ENCODE peak calls at places on chromosomes 4 and X, in five cellular contexts. S is HepG2, B is K562, T is GM12878, X is GM12891. A is an unnamed sample.

GRCh38 chr4:182126096-182126495 is 117.1 kb upstream of the TENM3 start:
- DNase-seq in S (no peak), B (no peak), T (no peak), X (no peak), A (no peak)

GRCh38 chr4:160403066-160403465 is 1300.2 kb downstream of the RAPGEF2 start:
- DNase-seq in S (no peak), B (no peak), T (no peak), X (no peak), A (no peak)

GRCh38 chrX:13685126-13685763 is 3.7 kb upstream of the RAB9A start:
- DNase-seq in S (no peak), B (no peak), T (no peak), X (no peak), A (no peak)

GRCh38 chrX:154380153-154380552 is 1.1 kb downstream of the EMD start:
- DNase-seq in S (no peak), B (no peak), T (no peak), X (no peak), A (no peak)

GRCh38 chr4:153538408-153539057 is 72.4 kb downstream of the TMEM131L start:
- DNase-seq in S (no peak), B (no peak), T (no peak), X (no peak), A (no peak)

GRCh38 chr4:133683967-133684366 is 517.6 kb downstream of the PABPC4L start:
- DNase-seq in S (no peak), B (no peak), T (no peak), X (no peak), A (no peak)

GRCh38 chr4:158845166-158846041 is 76.6 kb downstream of the FNIP2 start:
- DNase-seq in S (no peak), B (no peak), T (no peak), X (no peak), A (no peak)

GRCh38 chrX:115898382-115899001 is 272.1 kb upstream of the AGTR2 start:
- DNase-seq in S (peak), B (peak), T (no peak), X (no peak), A (no peak)

GRCh38 chr4:153663667-153664066 is 20.4 kb upstream of the TLR2 start:
- DNase-seq in S (no peak), B (no peak), T (no peak), X (no peak), A (no peak)

GRCh38 chr4:57424231-57424897 is 314.2 kb upstream of the IGFBP7 start:
- DNase-seq in S (no peak), B (no peak), T (no peak), X (no peak), A (no peak)

GRCh38 chr4:182600093-182600492 is 317.1 kb downstream of the DCTD start:
- DNase-seq in S (no peak), B (no peak), T (no peak), X (no peak), A (no peak)

GRCh38 chrX:9204560-9204959 is 170.6 kb upstream of the FAM9B start:
- DNase-seq in S (no peak), B (no peak), T (no peak), X (no peak), A (no peak)

GRCh38 chrX:1534321-1535168 is 2.4 kb downstream of the P2RY8 start:
- DNase-seq in S (no peak), B (no peak), T (no peak), X (no peak), A (no peak)

GRCh38 chrX:117969337-117969736 is 147.3 kb downstream of the KLHL13 start:
- DNase-seq in S (no peak), B (no peak), T (no peak), X (no peak), A (no peak)

GRCh38 chr4:156971623-156972369 is at the start of gene PDGFC:
- DNase-seq in S (peak), B (peak), T (no peak), X (peak), A (peak)

GRCh38 chrX:125003746-125004446 is 315.8 kb upstream of the TEX13C start:
- DNase-seq in S (no peak), B (no peak), T (no peak), X (no peak), A (no peak)

GRCh38 chr4:179823342-179823741 is 2381.1 kb upstream of the AGA start:
- DNase-seq in S (no peak), B (no peak), T (no peak), X (no peak), A (no peak)

GRCh38 chr4:103895876-103896465 is 176.2 kb upstream of the TACR3 start:
- DNase-seq in S (peak), B (no peak), T (no peak), X (no peak), A (no peak)

GRCh38 chrX:1062351-1062750 is 150.1 kb downstream of the CRLF2 start:
- DNase-seq in S (no peak), B (no peak), T (no peak), X (no peak), A (no peak)

GRCh38 chr4:26323807-26324206 is 3.0 kb downstream of the RBPJ start:
- DNase-seq in S (no peak), B (no peak), T (no peak), X (no peak), A (no peak)

GRCh38 chr4:1718095-1718850 is 2.9 kb downstream of the TMEM129 start:
- DNase-seq in S (no peak), B (no peak), T (no peak), X (no peak), A (no peak)
- TF ChIP-seq POLR2AphosphoS5 in S (no peak), B (peak), T (no peak), X (no peak), A (peak)

GRCh38 chr4:146210890-146211289 is 3.4 kb upstream of the REELD1 start:
- DNase-seq in S (no peak), B (no peak), T (no peak), X (no peak), A (no peak)

GRCh38 chr4:146212781-146213180 is 1.6 kb upstream of the REELD1 start:
- DNase-seq in S (no peak), B (no peak), T (no peak), X (no peak), A (no peak)

GRCh38 chr4:146211440-146211839 is 2.9 kb upstream of the REELD1 start:
- DNase-seq in S (no peak), B (no peak), T (no peak), X (no peak), A (no peak)

GRCh38 chr4:146214238-146214637 is at the start of gene REELD1:
- DNase-seq in S (no peak), B (no peak), T (no peak), X (no peak), A (no peak)
- TF ChIP-seq TAF1 in S (no peak), B (no peak), T (no peak), X (no peak), A (no peak)

GRCh38 chr4:41933997-41934812 is 1.0 kb upstream of the TMEM33 start:
- DNase-seq in S (peak), B (peak), T (no peak), X (no peak), A (no peak)

GRCh38 chr4:41935652-41936021 is 408 bp downstream of the TMEM33 start:
- DNase-seq in S (peak), B (peak), T (no peak), X (peak), A (no peak)

GRCh38 chr4:41932988-41933387 is 2.2 kb upstream of the TMEM33 start:
- DNase-seq in S (no peak), B (no peak), T (no peak), X (no peak), A (no peak)

GRCh38 chr4:41939016-41939623 is 3.9 kb downstream of the TMEM33 start:
- DNase-seq in S (peak), B (no peak), T (no peak), X (no peak), A (no peak)

DNA sequence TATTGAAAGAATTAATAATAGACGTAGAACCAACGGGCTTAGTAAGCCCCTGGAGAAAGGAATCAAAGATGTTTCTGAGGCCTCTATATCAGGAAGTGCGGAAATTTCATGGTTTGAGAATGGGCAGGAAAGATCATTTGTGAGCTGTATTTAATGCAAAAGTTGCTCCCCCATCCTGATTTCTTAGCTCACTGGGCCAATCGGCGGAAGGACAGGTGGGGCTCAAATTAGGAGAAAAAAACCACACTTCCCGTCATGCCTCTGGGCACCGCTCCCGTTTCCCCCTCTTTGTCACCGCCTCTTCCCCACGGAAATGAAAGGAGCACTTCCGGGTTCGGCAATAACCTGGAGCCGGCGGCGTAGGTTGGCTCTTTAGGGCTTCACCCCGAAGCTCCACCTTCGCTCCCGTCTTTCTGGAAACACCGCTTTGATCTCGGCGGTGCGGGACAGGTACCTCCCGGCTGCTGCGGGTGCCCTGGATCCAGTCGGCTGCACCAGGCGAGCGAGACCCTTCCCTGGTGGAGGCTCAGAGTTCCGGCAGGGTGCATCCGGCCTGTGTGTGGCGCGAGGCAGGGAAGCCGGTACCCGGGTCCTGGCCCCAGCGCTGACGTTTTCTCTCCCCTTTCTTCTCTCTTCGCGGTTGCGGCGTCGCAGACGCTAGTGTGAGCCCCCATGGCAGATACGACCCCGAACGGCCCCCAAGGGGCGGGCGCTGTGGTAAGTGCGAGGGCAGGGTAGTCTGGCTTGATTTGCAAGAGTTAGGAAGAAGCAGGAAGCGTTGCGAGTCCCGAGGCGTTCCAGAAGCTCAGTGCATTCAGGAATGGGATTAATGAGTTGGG is at the start of gene TMEM33:
- DNase-seq in S (peak), B (peak), T (peak), X (peak), A (peak)
- TF ChIP-seq POLR2A in S (peak), B (peak), T (peak), X (peak), A (peak)

GRCh38 chr4:151167561-151167960 is 68.1 kb downstream of the RPS3A start:
- DNase-seq in S (no peak), B (no peak), T (no peak), X (no peak), A (no peak)

GRCh38 chr4:151169223-151169622 is 69.8 kb downstream of the RPS3A start:
- DNase-seq in S (no peak), B (no peak), T (no peak), X (no peak), A (no peak)

GRCh38 chr4:151173751-151174325 is 74.4 kb downstream of the RPS3A start:
- DNase-seq in S (no peak), B (no peak), T (no peak), X (no peak), A (no peak)

GRCh38 chr4:151166662-151167061 is 67.2 kb downstream of the RPS3A start:
- DNase-seq in S (no peak), B (no peak), T (no peak), X (no peak), A (no peak)

GRCh38 chr4:151169900-151170299 is 70.5 kb downstream of the RPS3A start:
- DNase-seq in S (no peak), B (no peak), T (no peak), X (no peak), A (no peak)
- TF ChIP-seq POLR2AphosphoS5 in S (no peak), B (no peak), T (no peak), X (no peak), A (no peak)

DNA sequence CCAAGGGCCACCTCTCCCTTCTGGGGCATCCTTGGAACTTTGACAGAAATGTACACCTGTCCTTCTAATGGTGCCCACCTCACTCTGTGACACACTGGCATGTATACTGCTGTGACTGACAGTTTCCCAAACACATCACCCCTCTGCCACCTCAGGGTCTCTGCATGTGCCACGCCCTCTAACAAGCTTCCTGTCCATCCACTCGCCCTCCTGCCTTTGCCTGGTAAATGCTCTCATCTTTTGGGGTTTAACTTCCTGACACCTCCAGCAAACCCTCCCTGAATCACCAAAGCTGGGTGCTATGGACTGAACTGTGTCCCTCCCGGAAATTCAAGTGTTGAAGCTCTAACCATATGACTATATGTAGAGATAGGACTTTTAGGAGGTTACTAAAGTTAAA is 95.8 kb downstream of the AFAP1 start:
- DNase-seq in S (no peak), B (no peak), T (no peak), X (no peak), A (no peak)
- TF ChIP-seq TAF1 in S (no peak), B (no peak), T (no peak), X (no peak), A (no peak)

GRCh38 chr4:186069734-186070133 is 778 bp downstream of the TLR3 start:
- DNase-seq in S (no peak), B (no peak), T (no peak), X (no peak), A (no peak)

GRCh38 chr4:186072516-186072915 is 3.6 kb downstream of the TLR3 start:
- DNase-seq in S (no peak), B (no peak), T (no peak), X (no peak), A (no peak)

GRCh38 chr4:186061919-186062318 is 7.0 kb upstream of the TLR3 start:
- DNase-seq in S (no peak), B (no peak), T (no peak), X (no peak), A (no peak)

GRCh38 chr4:186068581-186069402 is at the start of gene TLR3:
- DNase-seq in S (no peak), B (no peak), T (no peak), X (no peak), A (no peak)

DNA sequence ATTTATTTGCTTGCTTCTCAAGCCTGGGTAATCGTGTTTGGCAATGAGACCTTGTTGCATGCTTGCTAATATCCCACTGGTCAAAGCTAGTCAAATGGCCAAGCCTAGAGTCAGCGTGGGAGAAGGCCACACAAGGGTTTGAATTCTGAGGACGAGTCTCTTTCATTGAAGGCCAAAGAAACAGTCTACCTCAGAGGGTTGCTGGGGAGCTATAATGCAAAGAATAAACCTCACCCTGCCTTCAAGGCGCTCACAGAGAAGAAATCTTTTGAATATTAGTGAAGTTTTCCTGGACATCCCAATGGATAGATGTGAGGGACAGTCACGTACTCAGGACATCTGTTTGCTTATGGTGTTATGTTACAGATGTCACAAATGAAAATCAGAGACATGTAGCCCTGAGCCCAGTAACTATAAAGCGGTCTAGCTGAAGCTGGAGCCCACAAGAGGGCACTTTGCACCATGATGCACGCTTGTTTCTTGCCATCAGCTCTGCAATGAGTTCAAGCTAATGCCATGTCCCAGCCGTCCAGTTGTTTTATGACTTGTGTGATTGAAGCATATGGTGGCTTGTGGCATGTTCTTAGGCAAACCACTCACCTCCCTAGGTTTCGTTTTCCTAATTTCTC is 1.1 kb upstream of the TLR3 start:
- DNase-seq in S (peak), B (peak), T (peak), X (no peak), A (no peak)
- TF ChIP-seq POLR2A in S (no peak), B (no peak), T (no peak), X (no peak), A (no peak)

DNA sequence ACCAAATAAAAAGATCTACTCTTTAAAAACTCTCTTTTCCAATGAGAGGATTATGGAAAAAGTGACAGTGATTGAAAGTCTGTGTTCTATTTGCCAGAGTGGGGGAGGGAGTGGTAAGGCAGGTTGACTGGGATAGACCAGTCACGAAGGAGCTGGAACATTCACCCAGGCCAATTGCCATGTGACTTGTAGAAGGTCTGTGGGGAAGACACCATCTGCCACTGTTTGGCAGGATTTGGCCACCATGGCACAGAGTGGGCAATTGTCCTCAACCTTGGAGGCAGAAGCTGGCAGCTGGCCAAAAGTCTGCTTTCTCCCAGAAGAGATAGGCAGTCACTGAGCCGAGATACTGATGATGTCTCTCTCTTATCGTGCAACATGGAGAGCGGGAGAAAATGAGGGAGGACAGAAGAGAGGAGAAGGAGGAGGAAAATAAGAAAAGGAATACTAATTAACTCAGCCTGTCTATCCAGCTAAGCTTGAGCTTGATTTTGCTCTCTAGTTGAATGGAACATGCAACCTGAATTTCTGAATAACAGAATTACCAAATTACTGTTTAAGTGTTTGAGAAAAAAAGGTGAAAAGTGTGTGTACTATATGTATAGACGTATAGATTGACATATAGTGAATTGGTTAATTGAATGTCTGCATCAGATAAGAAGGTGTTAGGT is 267.1 kb downstream of the ARHGAP24 start:
- DNase-seq in S (no peak), B (peak), T (no peak), X (no peak), A (no peak)
- TF ChIP-seq POLR2AphosphoS5 in S (no peak), B (peak), T (no peak), X (no peak), A (no peak)

GRCh38 chr4:173139561-173139960 is 29.1 kb upstream of the GALNT7 start:
- DNase-seq in S (no peak), B (no peak), T (no peak), X (no peak), A (no peak)

GRCh38 chr4:173135241-173135847 is 33.3 kb upstream of the GALNT7 start:
- DNase-seq in S (no peak), B (no peak), T (no peak), X (no peak), A (no peak)

GRCh38 chr4:173134426-173134825 is 34.2 kb upstream of the GALNT7 start:
- DNase-seq in S (no peak), B (no peak), T (no peak), X (no peak), A (no peak)

DNA sequence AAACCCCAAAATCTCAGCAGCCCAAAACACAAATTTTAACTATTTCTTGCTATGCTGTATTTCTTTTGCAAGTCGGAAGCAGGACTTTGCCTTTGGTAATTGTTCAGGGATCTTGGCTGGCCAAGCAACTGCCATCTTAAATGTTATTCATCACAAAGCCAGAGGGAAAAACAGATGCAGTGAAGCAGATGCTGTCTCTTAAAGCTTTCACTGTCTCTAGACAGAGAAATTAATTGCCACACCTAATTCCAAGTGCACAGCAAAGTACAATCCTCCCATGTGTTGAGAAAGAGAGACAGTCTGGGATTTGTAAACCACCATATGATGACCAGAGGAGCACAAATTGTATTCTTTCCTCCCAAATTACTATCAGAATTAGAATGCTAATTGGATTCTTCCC is 30.0 kb upstream of the GALNT7 start:
- DNase-seq in S (no peak), B (no peak), T (no peak), X (no peak), A (no peak)
- TF ChIP-seq TAF1 in S (no peak), B (no peak), T (no peak), X (no peak), A (no peak)